ENCODE peak calls at places on chromosomes 13 and 19, in seven cellular contexts. X, N, P, L, Q, V and S are unnamed samples.

GRCh38 chr19:33175156-33175782 is 18.9 kb upstream of the LRP3 start:
- DNase-seq in X (no peak), L (no peak), N (no peak), P (no peak), Q (no peak), V (no peak), S (no peak)

GRCh38 chr19:29483944-29484581 is 41.7 kb upstream of the VSTM2B start:
- DNase-seq in X (no peak), L (no peak), Q (no peak), N (no peak), P (no peak), V (no peak), S (no peak)

GRCh38 chr13:76622336-76623045 is 263.7 kb downstream of the KCTD12 start:
- DNase-seq in P (no peak), V (no peak), Q (no peak), X (no peak), L (no peak), N (no peak), S (peak)

GRCh38 chr19:19381007-19381926 is 24.2 kb upstream of the GATAD2A start:
- DNase-seq in L (no peak), Q (no peak), N (no peak), V (no peak), P (no peak), X (no peak), S (no peak)

GRCh38 chr19:41935781-41936415 is 7.6 kb upstream of the ERFL start:
- DNase-seq in V (no peak), Q (no peak), N (no peak), X (no peak), P (no peak), L (no peak), S (no peak)

GRCh38 chr13:109816112-109816978 is 30.0 kb upstream of the IRS2 start:
- DNase-seq in L (no peak), N (no peak), X (no peak), P (no peak), V (peak), Q (no peak), S (no peak)

GRCh38 chr19:17240062-17240854 is 5.5 kb downstream of the NR2F6 start:
- DNase-seq in X (no peak), L (no peak), V (no peak), Q (no peak), N (no peak), P (no peak), S (no peak)

GRCh38 chr13:28611654-28612131 is 47.2 kb upstream of the POMP start:
- DNase-seq in L (no peak), P (no peak), N (no peak), X (no peak), V (no peak), Q (no peak), S (no peak)

GRCh38 chr19:7905298-7905697 is 1.6 kb downstream of the MAP2K7 start:
- DNase-seq in P (no peak), X (no peak), N (no peak), Q (no peak), L (no peak), V (peak), S (no peak)

GRCh38 chr19:6229951-6230712 is 49.6 kb downstream of the MLLT1 start:
- DNase-seq in P (no peak), L (no peak), Q (no peak), X (no peak), V (no peak), N (no peak), S (no peak)

GRCh38 chr19:21934131-21934530 is 76.6 kb downstream of the ZNF208 start:
- DNase-seq in L (no peak), X (no peak), Q (no peak), N (no peak), P (no peak), V (no peak), S (no peak)

GRCh38 chr13:101785858-101786257 is 333.4 kb downstream of the ITGBL1 start:
- DNase-seq in L (no peak), Q (peak), P (no peak), N (no peak), V (peak), X (peak), S (peak)

GRCh38 chr19:35468637-35469036 is 20.6 kb downstream of the FFAR2 start:
- DNase-seq in P (peak), Q (peak), V (peak), X (no peak), L (peak), N (no peak), S (peak)

GRCh38 chr19:42965204-42965603 is 28.2 kb upstream of the PSG7 start:
- DNase-seq in V (no peak), N (no peak), Q (peak), L (no peak), P (no peak), X (no peak), S (no peak)

GRCh38 chr19:40143612-40144011 is 47.6 kb upstream of the MAP3K10 start:
- DNase-seq in X (no peak), P (peak), Q (no peak), L (no peak), N (no peak), V (no peak), S (peak)

GRCh38 chr19:10288662-10289166 is 1.0 kb upstream of the ICAM5 start:
- DNase-seq in P (no peak), V (no peak), L (no peak), N (peak), X (peak), Q (peak), S (no peak)

GRCh38 chr19:49469828-49470614 is 4.0 kb upstream of the FLT3LG start:
- DNase-seq in L (peak), X (no peak), P (peak), Q (no peak), V (no peak), N (no peak), S (no peak)

GRCh38 chr19:49530708-49531107 is 2.9 kb downstream of the RCN3 start:
- DNase-seq in V (no peak), X (no peak), P (no peak), L (no peak), N (no peak), Q (no peak), S (no peak)

GRCh38 chr13:43730642-43731041 is 56.1 kb downstream of the ENOX1 start:
- DNase-seq in N (no peak), P (no peak), X (no peak), L (no peak), Q (no peak), V (no peak), S (peak)

GRCh38 chr13:87887459-87888123 is 216.4 kb downstream of the SLITRK5 start:
- DNase-seq in V (no peak), N (no peak), Q (no peak), X (no peak), P (no peak), L (no peak), S (no peak)

GRCh38 chr19:4988770-4989251 is 19.9 kb downstream of the KDM4B start:
- DNase-seq in V (no peak), X (no peak), P (no peak), L (no peak), Q (peak), N (no peak), S (peak)

GRCh38 chr13:114146629-114147028 is 14.2 kb upstream of the RASA3 start:
- DNase-seq in P (no peak), L (no peak), X (no peak), V (no peak), N (peak), Q (no peak), S (no peak)

GRCh38 chr19:51803965-51804364 is 9.0 kb downstream of the FPR3 start:
- DNase-seq in P (no peak), V (no peak), L (no peak), X (no peak), N (no peak), Q (no peak), S (no peak)

GRCh38 chr19:20067898-20068297 is 9.9 kb upstream of the ZNF90 start:
- DNase-seq in V (no peak), P (no peak), Q (no peak), L (no peak), N (no peak), X (no peak), S (no peak)

GRCh38 chr19:45613926-45614725 is 12.1 kb upstream of the GPR4 start:
- DNase-seq in L (no peak), V (peak), Q (peak), P (no peak), N (no peak), X (no peak), S (no peak)

GRCh38 chr19:32416749-32417469 is 11.3 kb downstream of the DPY19L3 start:
- DNase-seq in X (no peak), L (no peak), P (no peak), Q (peak), V (no peak), N (no peak), S (no peak)